ENCODE peak calls at places on chromosomes 3 and 15, in six cellular contexts. I is lower lobe of right lung, K is IMR-90, F is astrocyte of the spinal cord, C is T-helper 22 cell, H is sigmoid colon. R is an unnamed sample.

GRCh38 chr3:54963621-54964020 is 35.8 kb upstream of the LRTM1 start:
- DNase-seq in H (no peak), C (no peak), I (no peak), F (no peak), K (no peak), R (no peak)

GRCh38 chr3:32733631-32734229 is 48.7 kb downstream of the CNOT10 start:
- DNase-seq in F (peak), K (peak), C (no peak), H (no peak), I (no peak), R (peak)

GRCh38 chr3:126419151-126419703 is 24.5 kb downstream of the CFAP100 start:
- DNase-seq in C (no peak), F (no peak), K (no peak), I (no peak), H (peak), R (no peak)

GRCh38 chr15:67937153-67937761 is 97.4 kb upstream of the RNU6-1 start:
- DNase-seq in F (no peak), H (no peak), C (no peak), K (no peak), I (no peak), R (no peak)

GRCh38 chr15:70875001-70875782 is 17.0 kb downstream of the THAP10 start:
- DNase-seq in I (no peak), K (peak), F (peak), C (no peak), H (no peak), R (peak)

GRCh38 chr3:56052219-56052618 is 416.0 kb downstream of the ERC2 start:
- DNase-seq in I (no peak), C (no peak), F (no peak), H (no peak), K (no peak), R (no peak)

GRCh38 chr3:197528190-197528589 is 27.6 kb downstream of the BDH1 start:
- DNase-seq in H (no peak), I (no peak), F (no peak), C (no peak), K (no peak), R (no peak)

GRCh38 chr3:105513886-105514285 is 147.2 kb downstream of the ALCAM start:
- DNase-seq in K (no peak), F (no peak), I (no peak), H (no peak), C (no peak), R (no peak)

GRCh38 chr3:15708882-15709677 is 88.7 kb downstream of the ANKRD28 start:
- DNase-seq in I (no peak), K (peak), C (no peak), F (peak), H (no peak), R (peak)

GRCh38 chr3:63193647-63194046 is 84.5 kb upstream of the SYNPR start:
- DNase-seq in C (no peak), F (peak), K (no peak), H (no peak), I (no peak), R (peak)

GRCh38 chr3:182793663-182794454 is 555 bp downstream of the ATP11B start:
- DNase-seq in F (peak), K (peak), I (peak), H (peak), C (peak), R (peak)

GRCh38 chr15:37361621-37362020 is 261.3 kb upstream of the MEIS2 start:
- DNase-seq in H (no peak), F (no peak), I (no peak), K (no peak), C (no peak), R (no peak)

GRCh38 chr15:99928429-99928981 is 195.3 kb upstream of the LYSMD4 start:
- DNase-seq in I (peak), H (peak), F (peak), K (peak), C (peak), R (peak)

GRCh38 chr3:46930945-46931403 is 45.6 kb downstream of the CCDC12 start:
- DNase-seq in F (no peak), K (no peak), I (peak), C (no peak), H (peak), R (no peak)

R was measured in fibroblast of mammary gland.